ENCODE peak calls at places on chromosomes 11 and 22, in seven cellular contexts. R is transverse colon; L is CD8-positive, alpha-beta memory T cell; S is adipocyte; D is fibroblast of lung; X is mammary epithelial cell; K is sigmoid colon. Z is an unnamed sample. For H3K4me1 and H3K9me3, the result is how much of the 10 kb centered on the place peaks cover.

GRCh38 chr11:59212744-59213573 is at the start of gene MPEG1:
- DNase-seq in R (no peak), L (no peak), S (no peak), D (no peak), X (no peak), K (no peak), Z (no peak)

GRCh38 chr11:16786131-16786530 is 47.7 kb downstream of the C11orf58 start:
- DNase-seq in R (no peak), L (no peak), S (no peak), D (no peak), X (no peak), K (peak), Z (no peak)

GRCh38 chr11:2577071-2578005 is 122.5 kb downstream of the KCNQ1OT1 start:
- DNase-seq in R (peak), L (peak), S (no peak), D (no peak), X (no peak), K (peak), Z (no peak)

GRCh38 chr11:9249252-9249651 is 15.9 kb downstream of the DENND5A start:
- DNase-seq in R (no peak), L (no peak), S (no peak), D (no peak), X (no peak), K (no peak), Z (no peak)

GRCh38 chr11:79174045-79175008 is 266.5 kb downstream of the TENM4 start:
- DNase-seq in R (no peak), L (no peak), S (no peak), D (peak), X (no peak), K (no peak), Z (no peak)

GRCh38 chr22:20203142-20204099 is 52.6 kb upstream of the CCDC188 start:
- DNase-seq in R (no peak), L (no peak), S (no peak), D (peak), X (no peak), K (no peak), Z (no peak)

GRCh38 chr22:40294696-40295095 is 51.6 kb upstream of the ADSL start:
- DNase-seq in R (no peak), L (no peak), S (no peak), D (no peak), X (no peak), K (no peak), Z (no peak)

GRCh38 chr11:46234261-46234660 is 43.2 kb upstream of the CREB3L1 start:
- DNase-seq in R (no peak), L (no peak), S (no peak), D (no peak), X (no peak), K (no peak), Z (no peak)

GRCh38 chr11:6526411-6527135 is 29.5 kb downstream of the DNHD1 start:
- DNase-seq in R (no peak), L (no peak), S (no peak), D (no peak), X (no peak), K (no peak), Z (no peak)

GRCh38 chr11:2991477-2992233 is 474 bp downstream of the NAP1L4 start:
- DNase-seq in R (no peak), L (no peak), S (peak), D (peak), X (peak), K (no peak), Z (no peak)

GRCh38 chr11:2799881-2800654 is 85.5 kb downstream of the CDKN1C start:
- DNase-seq in R (peak), L (no peak), S (no peak), D (no peak), X (no peak), K (peak), Z (no peak)

GRCh38 chr11:70087446-70088167 is 9.5 kb downstream of the ANO1 start:
- DNase-seq in R (no peak), L (no peak), S (no peak), D (no peak), X (no peak), K (no peak), Z (no peak)

GRCh38 chr11:12161603-12162350 is 51.4 kb downstream of the MICAL2 start:
- DNase-seq in R (no peak), L (no peak), S (no peak), D (no peak), X (no peak), K (no peak), Z (no peak)
- H3K4me1 ChIP-seq in R (half or more), L (under half), S (under half), D (half or more), X (half or more), K (half or more), Z (half or more)

GRCh38 chr22:47245786-47246185 is 483.3 kb downstream of the TBC1D22A start:
- DNase-seq in R (no peak), L (no peak), S (no peak), D (no peak), X (no peak), K (no peak), Z (no peak)
- H3K9me3 ChIP-seq in R (under half), L (under half), S (under half), D (under half), X (under half), K (under half), Z (under half)

DNA sequence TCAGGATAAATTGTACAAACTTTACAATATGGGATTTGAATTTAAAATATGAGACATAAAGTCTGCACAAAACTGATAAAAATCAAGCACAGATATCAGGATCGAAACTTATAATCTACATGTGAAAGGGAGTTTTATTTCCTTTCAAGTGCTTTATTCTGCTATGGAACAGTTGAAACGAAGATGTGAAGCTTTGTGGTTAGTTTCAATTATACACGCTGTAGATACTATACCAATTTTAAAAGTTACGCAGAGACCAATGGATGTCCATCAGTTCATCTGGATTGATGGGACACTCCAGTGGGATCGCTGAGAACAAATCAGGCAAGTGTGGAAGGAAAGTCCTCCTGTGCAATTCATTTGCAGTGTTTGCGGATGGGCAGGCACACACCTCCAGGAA is 34.5 kb upstream of the CAT start:
- DNase-seq in R (no peak), L (no peak), S (no peak), D (no peak), X (no peak), K (no peak), Z (no peak)
- H3K4me1 ChIP-seq in R (under half), L (under half), S (under half), D (under half), X (under half), K (under half), Z (under half)

GRCh38 chr11:55673860-55674259 is 11.9 kb downstream of the OR4C6 start:
- DNase-seq in R (no peak), L (no peak), S (no peak), D (no peak), X (no peak), K (no peak), Z (no peak)
- H3K9me3 ChIP-seq in R (under half), L (under half), S (under half), D (under half), X (under half), K (under half), Z (under half)

DNA sequence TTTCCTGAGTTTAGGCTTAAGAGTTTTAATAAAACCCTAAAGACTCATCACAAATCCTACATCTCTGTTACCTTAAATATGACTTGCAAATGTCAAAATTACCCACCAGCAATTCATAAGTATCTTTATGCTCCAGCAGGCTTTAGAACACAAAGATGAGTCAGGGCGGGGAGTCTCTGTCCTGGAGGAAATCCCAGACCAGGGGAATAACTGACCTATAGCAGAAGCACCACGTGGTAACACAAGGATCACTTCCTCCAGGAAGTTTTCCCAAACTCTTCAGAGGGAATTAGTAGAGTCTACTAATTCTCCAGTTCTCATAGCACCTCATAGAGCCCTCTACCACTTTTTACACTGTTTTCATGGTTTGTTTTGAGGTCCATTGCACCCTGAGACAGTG is 217.0 kb downstream of the NAV2 start:
- DNase-seq in R (no peak), L (no peak), S (no peak), D (peak), X (no peak), K (no peak), Z (no peak)
- H3K4me1 ChIP-seq in R (under half), L (under half), S (under half), D (under half), X (under half), K (half or more), Z (under half)

GRCh38 chr22:47304191-47304831 is 541.9 kb downstream of the TBC1D22A start:
- DNase-seq in R (no peak), L (no peak), S (no peak), D (no peak), X (no peak), K (no peak), Z (no peak)

GRCh38 chr22:47300698-47301405 is 538.4 kb downstream of the TBC1D22A start:
- DNase-seq in R (no peak), L (no peak), S (no peak), D (no peak), X (no peak), K (no peak), Z (no peak)

GRCh38 chr22:47299879-47300697 is 537.6 kb downstream of the TBC1D22A start:
- DNase-seq in R (no peak), L (no peak), S (no peak), D (no peak), X (no peak), K (no peak), Z (no peak)

GRCh38 chr22:47303161-47303890 is 540.9 kb downstream of the TBC1D22A start:
- DNase-seq in R (no peak), L (no peak), S (no peak), D (no peak), X (no peak), K (no peak), Z (no peak)

GRCh38 chr22:47301820-47302475 is 539.5 kb downstream of the TBC1D22A start:
- DNase-seq in R (no peak), L (no peak), S (no peak), D (no peak), X (no peak), K (no peak), Z (no peak)
- H3K9me3 ChIP-seq in R (under half), L (under half), S (under half), D (under half), X (half or more), K (under half), Z (under half)

GRCh38 chr11:126437731-126438130 is 82.2 kb downstream of the ST3GAL4 start:
- DNase-seq in R (no peak), L (no peak), S (no peak), D (no peak), X (no peak), K (no peak), Z (no peak)
- H3K4me1 ChIP-seq in R (under half), L (under half), S (under half), D (under half), X (under half), K (under half), Z (under half)

GRCh38 chr11:134157451-134157850 is 66.3 kb downstream of the NCAPD3 start:
- DNase-seq in R (no peak), L (no peak), S (peak), D (no peak), X (no peak), K (no peak), Z (no peak)

GRCh38 chr11:134155946-134156865 is 67.6 kb downstream of the NCAPD3 start:
- DNase-seq in R (no peak), L (no peak), S (no peak), D (no peak), X (no peak), K (no peak), Z (no peak)

GRCh38 chr11:134155456-134155855 is 68.3 kb downstream of the NCAPD3 start:
- DNase-seq in R (no peak), L (no peak), S (no peak), D (no peak), X (no peak), K (no peak), Z (no peak)

GRCh38 chr11:134158023-134158422 is 65.7 kb downstream of the NCAPD3 start:
- DNase-seq in R (no peak), L (no peak), S (no peak), D (no peak), X (no peak), K (no peak), Z (no peak)

GRCh38 chr11:134159652-134160051 is 64.1 kb downstream of the NCAPD3 start:
- DNase-seq in R (no peak), L (no peak), S (no peak), D (no peak), X (no peak), K (no peak), Z (no peak)
- H3K9me3 ChIP-seq in R (under half), L (under half), S (under half), D (under half), X (under half), K (under half), Z (under half)

Z was measured in keratinocyte.